ENCODE peak calls at places on chromosomes 11 and 22, in four cellular contexts. G, U, D and X are unnamed samples.

GRCh38 chr22:31020334-31020733 is 51.3 kb downstream of the TUG1 start:
- DNase-seq in G (no peak), U (no peak), D (no peak), X (no peak)

GRCh38 chr22:48627203-48627602 is 1200.5 kb downstream of the BRD1 start:
- DNase-seq in G (no peak), U (no peak), D (peak; percentile 27), X (no peak)

GRCh38 chr11:102194257-102194656 is 84.0 kb downstream of the YAP1 start:
- DNase-seq in G (no peak), U (no peak), D (no peak), X (no peak)

GRCh38 chr11:18578975-18579598 is 9.4 kb downstream of the UEVLD start:
- DNase-seq in G (peak; percentile 59), U (no peak), D (no peak), X (no peak)

GRCh38 chr22:21082248-21082647 is 36.5 kb downstream of the LRRC74B start:
- DNase-seq in G (no peak), U (peak; percentile 42), D (no peak), X (no peak)

GRCh38 chr22:27669798-27670599 is 131.6 kb downstream of the MN1 start:
- DNase-seq in G (no peak), U (no peak), D (no peak), X (no peak)

GRCh38 chr11:114111369-114112042 is 52.0 kb downstream of the ZBTB16 start:
- DNase-seq in G (no peak), U (peak; percentile 16), D (peak; percentile 37), X (no peak)

GRCh38 chr11:118928870-118929495 is 3.3 kb upstream of the BCL9L start:
- DNase-seq in G (peak; percentile 53), U (peak; percentile 79), D (peak; percentile 92), X (no peak)

GRCh38 chr11:40567392-40567791 is 892.1 kb downstream of the LRRC4C start:
- DNase-seq in G (no peak), U (no peak), D (peak; percentile 15), X (no peak)

GRCh38 chr11:120244476-120244875 is 4.5 kb downstream of the POU2F3 start:
- DNase-seq in G (peak; percentile 66), U (no peak), D (no peak), X (no peak)

GRCh38 chr22:26756675-26757293 is 99.4 kb downstream of the MIAT start:
- DNase-seq in G (peak; percentile 34), U (peak; percentile 64), D (peak; percentile 79), X (no peak)

GRCh38 chr11:68204402-68204801 is 8.7 kb downstream of the KMT5B start:
- DNase-seq in G (no peak), U (no peak), D (no peak), X (no peak)

GRCh38 chr11:26573896-26574295 is 1.8 kb upstream of the MUC15 start:
- DNase-seq in G (no peak), U (no peak), D (no peak), X (no peak)

GRCh38 chr22:36439481-36440271 is 41.8 kb downstream of the TXN2 start:
- DNase-seq in G (peak; percentile 88), U (peak; percentile 93), D (peak; percentile 82), X (peak; percentile 88)

GRCh38 chr11:57812634-57813033 is 51.0 kb downstream of the CTNND1 start:
- DNase-seq in G (no peak), U (no peak), D (no peak), X (no peak)

GRCh38 chr22:49328630-49329405 is 498.9 kb downstream of the BRD1 start:
- DNase-seq in G (no peak), U (no peak), D (no peak), X (no peak)

GRCh38 chr11:22342599-22343138 is 4.5 kb downstream of the SLC17A6 start:
- DNase-seq in G (no peak), U (no peak), D (no peak), X (no peak)

GRCh38 chr22:50360578-50360977 is 17.5 kb downstream of the PPP6R2 start:
- DNase-seq in G (no peak), U (no peak), D (no peak), X (no peak)

GRCh38 chr11:77557553-77557952 is 32.2 kb upstream of the AQP11 start:
- DNase-seq in G (peak; percentile 11), U (peak; percentile 17), D (peak; percentile 41), X (no peak)

GRCh38 chr22:44024288-44024908 is at the start of gene PARVB:
- DNase-seq in G (peak; percentile 22), U (peak; percentile 58), D (peak; percentile 61), X (no peak)

GRCh38 chr11:35275808-35276170 is 136.8 kb downstream of the CD44 start:
- DNase-seq in G (no peak), U (peak; percentile 20), D (no peak), X (no peak)

GRCh38 chr11:72139500-72139899 is 4.0 kb downstream of the FOLR3 start:
- DNase-seq in G (no peak), U (no peak), D (no peak), X (no peak)

GRCh38 chr11:62497132-62497915 is 49.3 kb downstream of the AHNAK start:
- DNase-seq in G (peak; percentile 75), U (peak; percentile 79), D (peak; percentile 64), X (no peak)

GRCh38 chr11:33135216-33135615 is 26.1 kb downstream of the CSTF3 start:
- DNase-seq in G (no peak), U (peak; percentile 82), D (peak; percentile 14), X (peak; percentile 72)

GRCh38 chr11:8192016-8192895 is 23.4 kb upstream of the RIC3 start:
- DNase-seq in G (peak; percentile 65), U (peak; percentile 84), D (peak; percentile 87), X (peak; percentile 32)

GRCh38 chr22:36955691-36956090 is 42.3 kb downstream of the CSF2RB start:
- DNase-seq in G (no peak), U (no peak), D (no peak), X (no peak)

GRCh38 chr22:39309364-39309861 is 10.0 kb downstream of the RPL3 start:
- DNase-seq in G (peak; percentile 50), U (no peak), D (no peak), X (no peak)

GRCh38 chr22:40021401-40022000 is 26.7 kb downstream of the FAM83F start:
- DNase-seq in G (no peak), U (no peak), D (no peak), X (no peak)

GRCh38 chr22:40289991-40290459 is 56.3 kb upstream of the ADSL start:
- DNase-seq in G (no peak), U (no peak), D (no peak), X (no peak)

GRCh38 chr22:39003165-39003638 is 10.9 kb upstream of the APOBEC3C start:
- DNase-seq in G (peak; percentile 86), U (peak; percentile 88), D (peak; percentile 93), X (peak; percentile 67)